ENCODE peak calls at places on chromosomes 2 and 18, in four cellular contexts. I is K562, D is SK-N-SH, S is H1. U is an unnamed sample.

GRCh38 chr18:3124822-3125221 is 94.9 kb downstream of the MYOM1 start:
- DNase-seq in S (no peak), I (no peak), D (no peak), U (no peak)

GRCh38 chr18:2083691-2084090 is 487.6 kb downstream of the METTL4 start:
- DNase-seq in S (no peak), I (peak; percentile 54), D (no peak), U (no peak)

GRCh38 chr2:166284359-166284758 is 91.4 kb downstream of the SCN9A start:
- DNase-seq in I (peak; percentile 14), D (no peak), S (no peak), U (no peak)

GRCh38 chr18:71398530-71398929 is 1109.7 kb downstream of the SOCS6 start:
- DNase-seq in S (no peak), D (peak; percentile 2), I (no peak), U (no peak)

GRCh38 chr2:175567435-175568061 is 386.0 kb upstream of the ATP5MC3 start:
- DNase-seq in I (no peak), D (peak; percentile 4), S (no peak), U (no peak)

GRCh38 chr2:108972663-108973062 is 16.4 kb downstream of the EDAR start:
- DNase-seq in I (no peak), D (no peak), S (no peak), U (no peak)

GRCh38 chr2:173574304-173574703 is 219.6 kb downstream of the CDCA7 start:
- DNase-seq in S (no peak), D (no peak), I (no peak), U (no peak)

GRCh38 chr2:21251216-21251971 is 127.6 kb downstream of the TDRD15 start:
- DNase-seq in I (no peak), D (no peak), S (no peak), U (no peak)

GRCh38 chr2:127024769-127025356 is 82.1 kb downstream of the BIN1 start:
- DNase-seq in D (peak; percentile 83), I (no peak), S (peak; percentile 51), U (no peak)

GRCh38 chr2:37168217-37168981 is 11.6 kb upstream of the EIF2AK2 start:
- DNase-seq in S (no peak), I (peak; percentile 61), D (peak; percentile 91), U (peak; percentile 58)

GRCh38 chr2:925309-925708 is 25.3 kb upstream of the SNTG2 start:
- DNase-seq in I (no peak), S (no peak), D (no peak), U (no peak)

GRCh38 chr2:160890667-160891352 is 269.4 kb upstream of the TANK start:
- DNase-seq in I (no peak), S (no peak), D (no peak), U (no peak)

GRCh38 chr2:575728-576237 is 101.4 kb downstream of the TMEM18 start:
- DNase-seq in D (no peak), S (no peak), I (no peak), U (no peak)

GRCh38 chr2:182946949-182947348 is 80.5 kb upstream of the FRZB start:
- DNase-seq in S (no peak), I (no peak), D (peak; percentile 36), U (no peak)

GRCh38 chr2:162196611-162197010 is 44.6 kb upstream of the GCG start:
- DNase-seq in I (no peak), D (no peak), S (no peak), U (no peak)

GRCh38 chr2:238299803-238300202 is 11.4 kb upstream of the PER2 start:
- DNase-seq in I (no peak), S (no peak), D (no peak), U (no peak)

GRCh38 chr2:204152616-204153015 is 216.1 kb downstream of the ICOS start:
- DNase-seq in I (no peak), D (no peak), S (no peak), U (no peak)

GRCh38 chr18:3194947-3195612 is 24.7 kb downstream of the MYOM1 start:
- DNase-seq in S (no peak), D (no peak), I (no peak), U (no peak)

GRCh38 chr2:112187046-112187715 is 49.0 kb downstream of the FBLN7 start:
- DNase-seq in D (no peak), S (no peak), I (no peak), U (no peak)

GRCh38 chr2:237091779-237092436 is 6.2 kb downstream of the COPS8 start:
- DNase-seq in S (no peak), D (no peak), I (no peak), U (no peak)

GRCh38 chr18:59029663-59030421 is 109.8 kb upstream of the SEC11C start:
- DNase-seq in S (no peak), D (no peak), I (no peak), U (no peak)

GRCh38 chr2:169486487-169486886 is 7.2 kb downstream of the BBS5 start:
- DNase-seq in S (no peak), I (no peak), D (no peak), U (no peak)

GRCh38 chr2:170984079-170984478 is 55.0 kb downstream of the GORASP2 start:
- DNase-seq in D (no peak), I (no peak), S (no peak), U (no peak)

GRCh38 chr2:44009136-44009744 is 13.5 kb upstream of the LRPPRC start:
- DNase-seq in D (peak; percentile 66), I (no peak), S (no peak), U (no peak)

GRCh38 chr2:200308001-200308400 is 1.5 kb downstream of the SPATS2L start:
- DNase-seq in S (no peak), D (no peak), I (no peak), U (no peak)

GRCh38 chr2:240387669-240388358 is 47.6 kb upstream of the GPC1 start:
- DNase-seq in I (peak; percentile 70), D (no peak), S (no peak), U (no peak)

GRCh38 chr2:115774361-115774760 is 1331.9 kb downstream of the DPP10 start:
- DNase-seq in S (no peak), I (no peak), D (no peak), U (no peak)

GRCh38 chr2:241540766-241541561 is 17.6 kb upstream of the BOK start:
- DNase-seq in D (peak; percentile 90), S (peak; percentile 81), I (peak; percentile 87), U (peak; percentile 62)

GRCh38 chr18:68714356-68714706 is 577 bp downstream of the TMX3 start:
- DNase-seq in S (no peak), D (peak; percentile 56), I (peak; percentile 20), U (peak; percentile 10)

GRCh38 chr2:207692206-207693065 is 19.0 kb upstream of the CCNYL1 start:
- DNase-seq in S (no peak), D (peak; percentile 59), I (peak; percentile 62), U (peak; percentile 31)

GRCh38 chr2:96267159-96267971 is 1.3 kb downstream of the CIAO1 start:
- DNase-seq in D (peak; percentile 63), I (peak; percentile 71), S (no peak), U (no peak)

GRCh38 chr2:68689553-68690537 is 44.8 kb upstream of the ARHGAP25 start:
- DNase-seq in S (no peak), I (no peak), D (no peak), U (no peak)

DNA sequence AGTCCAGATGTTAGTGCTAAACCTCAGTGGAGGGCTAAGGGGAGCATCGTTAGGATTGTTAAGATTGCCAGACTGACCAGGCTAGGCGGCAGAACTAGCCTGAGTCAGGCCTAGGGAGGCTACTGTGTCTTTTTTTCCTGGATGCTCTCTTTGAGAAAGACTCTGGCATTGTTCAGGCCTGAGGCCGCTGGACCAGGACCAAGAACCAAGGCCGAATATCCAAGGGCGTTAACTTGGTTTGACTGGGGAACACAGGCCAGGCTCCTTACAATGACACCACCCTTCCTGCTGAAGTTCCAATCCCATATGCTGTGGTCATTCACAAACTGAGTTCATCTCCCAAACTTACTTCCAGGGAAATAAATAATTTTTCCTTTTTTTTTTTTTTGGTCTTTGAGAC is 10.6 kb downstream of the HTRA2 start:
- DNase-seq in S (no peak), D (no peak), I (no peak), U (no peak)
- TF ChIP-seq TAF1 in S (no peak), D (no peak), I (no peak), U (no peak)

GRCh38 chr2:64260093-64260808 is 116.0 kb upstream of the PELI1 start:
- DNase-seq in S (no peak), D (no peak), I (no peak), U (no peak)

GRCh38 chr2:64262068-64262467 is 117.8 kb upstream of the PELI1 start:
- DNase-seq in D (no peak), S (no peak), I (no peak), U (no peak)

GRCh38 chr2:64263315-64263714 is 119.1 kb upstream of the PELI1 start:
- DNase-seq in I (no peak), S (no peak), D (no peak), U (no peak)

GRCh38 chr2:64260817-64261216 is 116.6 kb upstream of the PELI1 start:
- DNase-seq in S (no peak), I (peak; percentile 78), D (no peak), U (peak; percentile 31)

GRCh38 chr2:64262816-64263215 is 118.6 kb upstream of the PELI1 start:
- DNase-seq in S (no peak), D (no peak), I (no peak), U (no peak)
- TF ChIP-seq POLR2AphosphoS5 in S (no peak), D (no peak), I (no peak), U (no peak)

DNA sequence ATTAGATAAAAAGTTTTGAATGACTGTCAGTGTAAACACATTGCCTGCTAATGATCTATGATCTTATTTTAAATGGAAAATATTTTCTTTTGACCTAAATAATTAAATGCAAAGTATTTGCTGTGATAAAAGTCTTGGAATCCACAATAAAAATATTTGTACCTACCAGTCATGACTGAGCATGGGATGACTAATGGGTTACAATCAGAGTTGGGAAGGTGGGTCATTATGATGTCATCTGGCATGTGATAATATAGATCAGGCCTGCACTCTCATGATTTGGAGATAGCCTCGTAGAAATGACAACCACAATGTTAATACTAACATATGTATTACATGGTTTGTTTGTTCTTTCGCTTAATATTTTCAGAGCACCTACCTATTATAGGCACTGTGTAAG is 848.8 kb upstream of the KLHL29 start:
- DNase-seq in I (no peak), D (no peak), S (no peak), U (no peak)
- TF ChIP-seq TAF1 in I (no peak), D (no peak), S (no peak), U (no peak)

GRCh38 chr2:201406077-201406662 is 45.1 kb downstream of the TRAK2 start:
- DNase-seq in I (peak; percentile 57), S (no peak), D (no peak), U (no peak)
- TF ChIP-seq POLR2AphosphoS5 in I (no peak), S (no peak), D (no peak), U (no peak)

GRCh38 chr2:10078001-10078400 is 2.2 kb downstream of the CYS1 start:
- DNase-seq in I (no peak), S (no peak), D (no peak), U (no peak)

GRCh38 chr2:10076988-10077527 is 3.2 kb downstream of the CYS1 start:
- DNase-seq in I (no peak), D (no peak), S (no peak), U (no peak)

GRCh38 chr2:10075571-10076209 is 4.5 kb downstream of the CYS1 start:
- DNase-seq in I (no peak), D (no peak), S (no peak), U (no peak)

GRCh38 chr2:10075101-10075500 is 5.1 kb downstream of the CYS1 start:
- DNase-seq in D (no peak), S (no peak), I (no peak), U (no peak)

GRCh38 chr2:10076511-10076910 is 3.7 kb downstream of the CYS1 start:
- DNase-seq in S (no peak), I (no peak), D (no peak), U (no peak)
- TF ChIP-seq TAF1 in S (no peak), I (no peak), D (no peak), U (no peak)

U was measured in GM12892.